ENCODE peak calls at places on chromosome 13, in four cellular contexts. W, H, T and N are unnamed samples.

GRCh38 chr13:51912091-51912490 is 50.3 kb downstream of the CCDC70 start:
- DNase-seq in H (no peak), W (no peak), T (no peak), N (peak; percentile 23)

GRCh38 chr13:114067886-114068722 is 64.3 kb downstream of the RASA3 start:
- DNase-seq in H (no peak), W (peak; percentile 68), T (no peak), N (no peak)

GRCh38 chr13:73803997-73804396 is 330.2 kb downstream of the KLF12 start:
- DNase-seq in T (no peak), H (peak; percentile 47), W (no peak), N (no peak)

GRCh38 chr13:98632971-98633370 is 56.1 kb upstream of the STK24 start:
- DNase-seq in W (no peak), H (no peak), T (no peak), N (no peak)

GRCh38 chr13:51148223-51148951 is 37.3 kb upstream of the C13orf42 start:
- DNase-seq in T (no peak), W (no peak), H (no peak), N (no peak)

GRCh38 chr13:61531383-61532065 is 115.9 kb upstream of the PCDH20 start:
- DNase-seq in H (no peak), W (no peak), T (no peak), N (no peak)

GRCh38 chr13:60936281-60936680 is 479.4 kb downstream of the PCDH20 start:
- DNase-seq in H (no peak), W (no peak), T (no peak), N (no peak)

GRCh38 chr13:112247471-112248405 is 128.4 kb upstream of the SPACA7 start:
- DNase-seq in W (no peak), T (no peak), H (no peak), N (no peak)

GRCh38 chr13:70864731-70865130 is 756.5 kb upstream of the KLHL1 start:
- DNase-seq in H (no peak), W (no peak), T (no peak), N (no peak)

GRCh38 chr13:81487151-81487550 is 1146.2 kb upstream of the SPRY2 start:
- DNase-seq in T (no peak), H (peak; percentile 14), W (no peak), N (peak; percentile 31)

DNA sequence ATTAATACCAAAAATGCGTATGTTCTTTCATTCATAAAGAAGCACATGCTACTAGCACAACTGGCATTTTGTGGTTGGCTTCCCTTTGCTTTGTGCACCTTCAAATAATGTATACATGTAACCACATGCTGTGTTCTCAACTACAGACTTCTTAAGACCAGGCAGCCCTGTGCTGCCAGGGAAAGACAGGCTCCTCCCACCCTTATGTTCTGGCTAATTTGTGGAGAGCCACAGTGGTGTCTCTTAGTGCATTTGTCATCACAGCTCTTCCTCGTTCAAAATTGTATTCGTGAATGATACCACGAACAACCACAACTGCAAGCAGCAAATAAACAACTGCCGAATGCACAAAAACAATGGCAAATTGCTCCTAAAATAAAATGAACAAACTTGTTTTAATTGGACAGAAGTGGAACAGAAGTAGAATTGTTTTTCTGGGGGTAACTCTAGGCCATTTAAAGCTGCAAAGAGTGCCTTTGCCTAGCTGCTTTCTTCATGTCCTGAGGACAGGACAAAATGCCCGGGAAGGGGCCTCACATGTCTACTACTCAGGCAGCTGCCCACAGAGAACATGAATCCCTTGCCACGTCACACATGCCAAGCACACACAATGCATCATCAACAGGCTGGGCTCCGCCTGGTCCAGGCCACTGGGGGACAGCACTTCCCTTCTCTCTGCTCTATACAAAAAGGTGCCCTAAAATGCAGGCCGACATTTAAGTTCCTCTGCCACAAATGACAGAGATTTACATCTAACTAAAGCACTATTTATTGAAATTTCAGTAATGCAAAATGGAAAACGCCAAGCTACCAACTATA is 21.7 kb downstream of the IRS2 start:
- DNase-seq in H (peak; percentile 47), W (no peak), T (no peak), N (no peak)
- H3K4me1 ChIP-seq in H (peaks cover 10% of the 10 kb centered on the region), W (no peaks in the 10 kb centered on the region), T (peaks cover 10% of the 10 kb centered on the region), N (no peaks in the 10 kb centered on the region)

DNA sequence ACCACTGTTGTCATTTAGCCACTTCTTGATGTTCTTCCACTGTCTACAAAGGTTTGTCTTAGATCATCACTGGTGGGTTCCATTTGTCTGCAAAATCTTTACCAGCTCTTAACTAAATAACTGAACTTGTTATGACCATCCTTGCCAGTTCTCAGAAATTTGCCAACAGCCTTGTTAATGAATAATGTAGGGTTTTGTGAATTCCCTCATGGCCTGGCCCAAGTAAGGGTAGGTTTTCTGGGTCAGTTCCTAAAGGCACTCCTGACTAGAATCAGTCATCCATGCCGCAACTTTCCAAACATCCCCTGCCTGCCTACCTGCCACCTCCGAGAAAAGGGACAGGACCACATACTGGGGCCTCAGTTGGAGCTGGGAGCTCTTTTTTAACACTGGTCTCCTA is 4.0 kb downstream of the COL4A1 start:
- DNase-seq in T (no peak), W (no peak), H (no peak), N (no peak)
- H3K4me3 ChIP-seq in T (no peak overlapping the region), W (no peak overlapping the region), H (no peak overlapping the region), N (no peak overlapping the region)

DNA sequence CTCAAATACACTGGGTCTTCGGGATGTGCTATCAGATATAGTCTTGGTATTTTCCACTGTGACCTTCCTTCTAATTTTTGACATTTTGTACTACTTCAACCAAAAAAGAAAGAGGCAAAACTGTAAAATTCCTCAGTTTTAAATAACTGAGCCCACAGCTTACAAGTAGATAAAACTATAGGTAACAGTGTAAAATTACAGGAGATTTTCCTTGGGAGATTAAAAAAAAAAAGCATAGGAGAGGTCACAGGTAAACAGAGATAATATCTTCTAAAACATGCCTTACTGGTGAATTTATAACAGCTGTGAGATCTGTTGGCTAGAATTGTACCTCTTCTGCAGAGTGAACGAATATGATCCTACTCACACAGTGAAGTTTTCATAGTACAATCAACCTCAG is 7.1 kb downstream of the ZC3H13 start:
- DNase-seq in T (no peak), W (no peak), H (no peak), N (no peak)
- H3K27me3 ChIP-seq in T (no peaks in the 10 kb centered on the region), W (no peaks in the 10 kb centered on the region), H (no peaks in the 10 kb centered on the region), N (no peaks in the 10 kb centered on the region)

DNA sequence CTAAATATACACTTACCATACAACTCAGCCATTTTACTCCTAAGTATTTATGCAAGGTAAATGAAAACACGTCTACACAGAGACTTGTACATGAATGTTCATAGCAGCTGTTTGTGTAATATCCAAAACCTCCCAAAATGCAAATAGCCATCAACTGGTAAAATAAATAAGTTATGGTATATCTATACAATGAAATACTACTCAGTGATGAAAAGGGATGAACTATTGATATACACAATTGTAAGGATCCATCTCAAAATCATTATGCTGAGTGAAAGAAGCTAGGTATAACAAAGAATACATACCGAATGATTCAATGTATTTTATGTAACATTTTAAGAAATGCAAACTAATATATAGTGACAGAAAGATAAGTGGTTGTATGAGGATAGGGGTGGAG is 149.8 kb upstream of the TNFSF11 start:
- DNase-seq in H (no peak), T (no peak), W (no peak), N (no peak)
- H3K4me1 ChIP-seq in H (no peaks in the 10 kb centered on the region), T (no peaks in the 10 kb centered on the region), W (no peaks in the 10 kb centered on the region), N (no peaks in the 10 kb centered on the region)

GRCh38 chr13:96946709-96947311 is 47.5 kb downstream of the OXGR1 start:
- DNase-seq in T (no peak), W (no peak), H (no peak), N (no peak)
- H3K4me3 ChIP-seq in T (no peak overlapping the region), W (no peak overlapping the region), H (no peak overlapping the region), N (no peak overlapping the region)

GRCh38 chr13:28486144-28486543 is 8.8 kb downstream of the FLT1 start:
- DNase-seq in H (no peak), W (no peak), T (no peak), N (no peak)

GRCh38 chr13:28485097-28485496 is 9.8 kb downstream of the FLT1 start:
- DNase-seq in T (no peak), H (no peak), W (no peak), N (no peak)

GRCh38 chr13:28479005-28479404 is 15.9 kb downstream of the FLT1 start:
- DNase-seq in H (no peak), W (no peak), T (no peak), N (no peak)

GRCh38 chr13:28485551-28485950 is 9.4 kb downstream of the FLT1 start:
- DNase-seq in W (no peak), H (no peak), T (no peak), N (no peak)

GRCh38 chr13:28483313-28483931 is 11.5 kb downstream of the FLT1 start:
- DNase-seq in H (no peak), W (no peak), T (no peak), N (no peak)
- H3K27me3 ChIP-seq in H (peaks cover 26% of the 10 kb centered on the region), W (no peaks in the 10 kb centered on the region), T (no peaks in the 10 kb centered on the region), N (no peaks in the 10 kb centered on the region)

GRCh38 chr13:68078457-68078856 is 848.3 kb upstream of the PCDH9 start:
- DNase-seq in T (no peak), W (no peak), H (no peak), N (no peak)

GRCh38 chr13:68081051-68081450 is 850.9 kb upstream of the PCDH9 start:
- DNase-seq in H (no peak), W (no peak), T (no peak), N (no peak)

GRCh38 chr13:68076046-68076445 is 845.9 kb upstream of the PCDH9 start:
- DNase-seq in H (no peak), W (peak; percentile 49), T (no peak), N (no peak)

DNA sequence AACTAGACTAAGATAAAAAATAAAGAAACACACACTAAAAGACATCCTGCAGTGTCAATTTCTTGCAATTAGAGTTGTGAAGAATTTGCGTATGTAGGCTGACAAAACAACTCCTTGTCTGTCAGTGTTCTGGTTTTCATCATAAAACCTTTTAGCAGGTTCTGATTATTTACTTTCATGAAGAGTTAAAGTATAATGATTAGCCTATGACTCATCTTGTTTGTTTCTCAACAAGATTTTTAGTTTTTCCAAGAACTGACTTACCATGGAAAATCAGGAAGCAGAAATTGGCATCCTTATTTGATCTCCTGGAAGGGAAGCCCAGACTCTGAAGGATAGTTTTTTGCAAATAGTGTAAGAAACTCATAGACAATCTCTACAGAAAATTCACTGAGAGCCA is 848.7 kb upstream of the PCDH9 start:
- DNase-seq in T (no peak), W (no peak), H (peak; percentile 48), N (no peak)
- H3K4me1 ChIP-seq in T (no peaks in the 10 kb centered on the region), W (no peaks in the 10 kb centered on the region), H (no peaks in the 10 kb centered on the region), N (no peaks in the 10 kb centered on the region)